ENCODE peak calls at places on chromosomes 3 and 15, in seven cellular contexts. Q is esophagus squamous epithelium, Z is GM12892, B is mesendoderm, R is NCI-H345, A is posterior vena cava, V is SHP77. O is an unnamed sample.

GRCh38 chr3:60010778-60011177 is 961.0 kb upstream of the CFAP20DC start:
- DNase-seq in Q (no peak), V (no peak), B (no peak), Z (peak), A (no peak), R (no peak), O (peak)

GRCh38 chr15:76546805-76547204 is 210.2 kb downstream of the ISL2 start:
- DNase-seq in V (no peak), B (no peak), R (no peak), Z (no peak), A (no peak), Q (no peak), O (no peak)

GRCh38 chr15:35060591-35060990 is 24.5 kb downstream of the NANOGP8 start:
- DNase-seq in Q (no peak), V (no peak), B (no peak), A (no peak), Z (no peak), R (no peak), O (no peak)

GRCh38 chr15:72231847-72232461 is 964 bp upstream of the PKM start:
- DNase-seq in A (peak), Q (peak), V (peak), R (peak), Z (no peak), B (peak), O (no peak)

GRCh38 chr3:152148579-152148978 is 120.2 kb upstream of the MBNL1 start:
- DNase-seq in A (no peak), Q (no peak), V (no peak), R (no peak), Z (no peak), B (peak), O (no peak)

GRCh38 chr3:14691239-14691638 is 16.3 kb downstream of the C3orf20 start:
- DNase-seq in Q (no peak), V (no peak), B (no peak), Z (no peak), R (no peak), A (no peak), O (no peak)

GRCh38 chr3:128878556-128879124 is 780 bp upstream of the ACAD9 start:
- DNase-seq in V (no peak), B (peak), Z (no peak), A (no peak), R (peak), Q (no peak), O (no peak)

GRCh38 chr3:133041524-133041829 is 3.3 kb downstream of the TMEM108 start:
- DNase-seq in A (no peak), B (no peak), V (no peak), Z (no peak), Q (no peak), R (no peak), O (no peak)

GRCh38 chr3:105534491-105534890 is 167.8 kb downstream of the ALCAM start:
- DNase-seq in Z (no peak), Q (no peak), V (no peak), B (no peak), R (no peak), A (no peak), O (no peak)